ENCODE peak calls at places on chromosomes 1 and 21, in nine cellular contexts. One of them, this sample, is unnamed.

GRCh38 chr1:61865646-61866220 is 123.5 kb downstream of the PATJ start:
- DNase-seq in BJ: no peak
- DNase-seq in Panc1: no peak
- DNase-seq in IMR-90: no peak
- DNase-seq in right lobe of liver: no peak
- DNase-seq in brain microvascular endothelial cell: no peak
- DNase-seq in foreskin fibroblast: no peak
- DNase-seq in breast epithelium: no peak
- DNase-seq in fibroblast of mammary gland: no peak
- DNase-seq in this sample: no peak

GRCh38 chr1:220001095-220001501 is 45.2 kb downstream of the EPRS1 start:
- DNase-seq in BJ: no peak
- DNase-seq in Panc1: no peak
- DNase-seq in IMR-90: peak
- DNase-seq in right lobe of liver: no peak
- DNase-seq in brain microvascular endothelial cell: peak
- DNase-seq in foreskin fibroblast: no peak
- DNase-seq in breast epithelium: no peak
- DNase-seq in fibroblast of mammary gland: no peak
- DNase-seq in this sample: no peak

GRCh38 chr1:16175610-16176553 is 20.0 kb upstream of the EPHA2 start:
- DNase-seq in BJ: peak
- DNase-seq in Panc1: no peak
- DNase-seq in IMR-90: peak
- DNase-seq in right lobe of liver: peak
- DNase-seq in brain microvascular endothelial cell: peak
- DNase-seq in foreskin fibroblast: peak
- DNase-seq in breast epithelium: no peak
- DNase-seq in fibroblast of mammary gland: peak
- DNase-seq in this sample: peak

GRCh38 chr1:3814065-3814464 is 17.8 kb upstream of the LRRC47 start:
- DNase-seq in BJ: no peak
- DNase-seq in Panc1: no peak
- DNase-seq in IMR-90: no peak
- DNase-seq in right lobe of liver: no peak
- DNase-seq in brain microvascular endothelial cell: no peak
- DNase-seq in foreskin fibroblast: no peak
- DNase-seq in breast epithelium: no peak
- DNase-seq in fibroblast of mammary gland: no peak
- DNase-seq in this sample: no peak

GRCh38 chr1:40780678-40781613 is 2.6 kb upstream of the KCNQ4 start:
- DNase-seq in BJ: no peak
- DNase-seq in Panc1: no peak
- DNase-seq in IMR-90: peak
- DNase-seq in right lobe of liver: no peak
- DNase-seq in brain microvascular endothelial cell: no peak
- DNase-seq in foreskin fibroblast: no peak
- DNase-seq in breast epithelium: no peak
- DNase-seq in fibroblast of mammary gland: no peak
- DNase-seq in this sample: no peak

GRCh38 chr1:209220048-209220524 is 363.4 kb upstream of the CAMK1G start:
- DNase-seq in BJ: no peak
- DNase-seq in Panc1: no peak
- DNase-seq in IMR-90: no peak
- DNase-seq in right lobe of liver: no peak
- DNase-seq in brain microvascular endothelial cell: no peak
- DNase-seq in foreskin fibroblast: peak
- DNase-seq in breast epithelium: peak
- DNase-seq in fibroblast of mammary gland: no peak
- DNase-seq in this sample: no peak

GRCh38 chr1:172005856-172006255 is 164.6 kb downstream of the DNM3 start:
- DNase-seq in BJ: peak
- DNase-seq in Panc1: no peak
- DNase-seq in IMR-90: peak
- DNase-seq in right lobe of liver: no peak
- DNase-seq in brain microvascular endothelial cell: no peak
- DNase-seq in foreskin fibroblast: peak
- DNase-seq in breast epithelium: no peak
- DNase-seq in fibroblast of mammary gland: peak
- DNase-seq in this sample: peak

GRCh38 chr1:235549361-235550139 is 45.3 kb upstream of the B3GALNT2 start:
- DNase-seq in BJ: no peak
- DNase-seq in Panc1: no peak
- DNase-seq in IMR-90: no peak
- DNase-seq in right lobe of liver: no peak
- DNase-seq in brain microvascular endothelial cell: no peak
- DNase-seq in foreskin fibroblast: peak
- DNase-seq in breast epithelium: no peak
- DNase-seq in fibroblast of mammary gland: no peak
- DNase-seq in this sample: no peak

GRCh38 chr1:1779691-1780597 is 1.7 kb upstream of the NADK start:
- DNase-seq in BJ: no peak
- DNase-seq in Panc1: no peak
- DNase-seq in IMR-90: peak
- DNase-seq in right lobe of liver: peak
- DNase-seq in brain microvascular endothelial cell: no peak
- DNase-seq in foreskin fibroblast: peak
- DNase-seq in breast epithelium: peak
- DNase-seq in fibroblast of mammary gland: peak
- DNase-seq in this sample: peak

GRCh38 chr1:184051138-184051484 is 419 bp upstream of the TSEN15 start:
- DNase-seq in BJ: no peak
- DNase-seq in Panc1: no peak
- DNase-seq in IMR-90: no peak
- DNase-seq in right lobe of liver: no peak
- DNase-seq in brain microvascular endothelial cell: no peak
- DNase-seq in foreskin fibroblast: no peak
- DNase-seq in breast epithelium: no peak
- DNase-seq in fibroblast of mammary gland: no peak
- DNase-seq in this sample: no peak

GRCh38 chr1:210378721-210379120 is 50.0 kb downstream of the HHAT start:
- DNase-seq in BJ: no peak
- DNase-seq in Panc1: no peak
- DNase-seq in IMR-90: peak
- DNase-seq in right lobe of liver: no peak
- DNase-seq in brain microvascular endothelial cell: no peak
- DNase-seq in foreskin fibroblast: peak
- DNase-seq in breast epithelium: no peak
- DNase-seq in fibroblast of mammary gland: no peak
- DNase-seq in this sample: no peak

GRCh38 chr1:14128096-14128495 is 428.1 kb downstream of the PRDM2 start:
- DNase-seq in BJ: no peak
- DNase-seq in Panc1: no peak
- DNase-seq in IMR-90: no peak
- DNase-seq in right lobe of liver: no peak
- DNase-seq in brain microvascular endothelial cell: no peak
- DNase-seq in foreskin fibroblast: no peak
- DNase-seq in breast epithelium: no peak
- DNase-seq in fibroblast of mammary gland: no peak
- DNase-seq in this sample: no peak

GRCh38 chr1:65026235-65026634 is 59.9 kb upstream of the JAK1 start:
- DNase-seq in BJ: no peak
- DNase-seq in Panc1: no peak
- DNase-seq in IMR-90: no peak
- DNase-seq in right lobe of liver: no peak
- DNase-seq in brain microvascular endothelial cell: no peak
- DNase-seq in foreskin fibroblast: no peak
- DNase-seq in breast epithelium: no peak
- DNase-seq in fibroblast of mammary gland: peak
- DNase-seq in this sample: peak

GRCh38 chr21:36260030-36260787 is 59.8 kb upstream of the MORC3 start:
- DNase-seq in BJ: peak
- DNase-seq in Panc1: peak
- DNase-seq in IMR-90: peak
- DNase-seq in right lobe of liver: no peak
- DNase-seq in brain microvascular endothelial cell: peak
- DNase-seq in foreskin fibroblast: peak
- DNase-seq in breast epithelium: no peak
- DNase-seq in fibroblast of mammary gland: peak
- DNase-seq in this sample: peak

GRCh38 chr1:217471403-217471802 is 159.5 kb downstream of the GPATCH2 start:
- DNase-seq in BJ: no peak
- DNase-seq in Panc1: no peak
- DNase-seq in IMR-90: no peak
- DNase-seq in right lobe of liver: no peak
- DNase-seq in brain microvascular endothelial cell: no peak
- DNase-seq in foreskin fibroblast: no peak
- DNase-seq in breast epithelium: no peak
- DNase-seq in fibroblast of mammary gland: no peak
- DNase-seq in this sample: no peak
- TF ChIP-seq CTCF in BJ: no peak
- TF ChIP-seq CTCF in Panc1: no peak
- TF ChIP-seq CTCF in IMR-90: no peak
- TF ChIP-seq CTCF in right lobe of liver: no peak
- TF ChIP-seq CTCF in brain microvascular endothelial cell: no peak
- TF ChIP-seq CTCF in foreskin fibroblast: no peak
- TF ChIP-seq CTCF in breast epithelium: no peak
- TF ChIP-seq CTCF in fibroblast of mammary gland: no peak
- TF ChIP-seq CTCF in this sample: no peak

GRCh38 chr1:98044071-98044697 is 123.3 kb upstream of the DPYD start:
- DNase-seq in BJ: no peak
- DNase-seq in Panc1: no peak
- DNase-seq in IMR-90: no peak
- DNase-seq in right lobe of liver: no peak
- DNase-seq in brain microvascular endothelial cell: no peak
- DNase-seq in foreskin fibroblast: peak
- DNase-seq in breast epithelium: no peak
- DNase-seq in fibroblast of mammary gland: no peak
- DNase-seq in this sample: peak

GRCh38 chr1:98045211-98046030 is 124.6 kb upstream of the DPYD start:
- DNase-seq in BJ: no peak
- DNase-seq in Panc1: no peak
- DNase-seq in IMR-90: peak
- DNase-seq in right lobe of liver: peak
- DNase-seq in brain microvascular endothelial cell: peak
- DNase-seq in foreskin fibroblast: peak
- DNase-seq in breast epithelium: no peak
- DNase-seq in fibroblast of mammary gland: peak
- DNase-seq in this sample: peak

GRCh38 chr1:98048234-98048633 is 127.4 kb upstream of the DPYD start:
- DNase-seq in BJ: no peak
- DNase-seq in Panc1: no peak
- DNase-seq in IMR-90: peak
- DNase-seq in right lobe of liver: peak
- DNase-seq in brain microvascular endothelial cell: peak
- DNase-seq in foreskin fibroblast: peak
- DNase-seq in breast epithelium: peak
- DNase-seq in fibroblast of mammary gland: peak
- DNase-seq in this sample: peak

GRCh38 chr1:98044766-98045165 is 123.9 kb upstream of the DPYD start:
- DNase-seq in BJ: no peak
- DNase-seq in Panc1: no peak
- DNase-seq in IMR-90: no peak
- DNase-seq in right lobe of liver: peak
- DNase-seq in brain microvascular endothelial cell: no peak
- DNase-seq in foreskin fibroblast: peak
- DNase-seq in breast epithelium: no peak
- DNase-seq in fibroblast of mammary gland: no peak
- DNase-seq in this sample: no peak

GRCh38 chr1:98046031-98046641 is 125.3 kb upstream of the DPYD start:
- DNase-seq in BJ: no peak
- DNase-seq in Panc1: no peak
- DNase-seq in IMR-90: peak
- DNase-seq in right lobe of liver: peak
- DNase-seq in brain microvascular endothelial cell: peak
- DNase-seq in foreskin fibroblast: peak
- DNase-seq in breast epithelium: no peak
- DNase-seq in fibroblast of mammary gland: peak
- DNase-seq in this sample: peak
- H3K4me3 ChIP-seq in BJ: peak
- H3K4me3 ChIP-seq in Panc1: peak
- H3K4me3 ChIP-seq in IMR-90: peak
- H3K4me3 ChIP-seq in right lobe of liver: peak
- H3K4me3 ChIP-seq in brain microvascular endothelial cell: peak
- H3K4me3 ChIP-seq in foreskin fibroblast: peak
- H3K4me3 ChIP-seq in breast epithelium: peak
- H3K4me3 ChIP-seq in fibroblast of mammary gland: peak
- H3K4me3 ChIP-seq in this sample: peak

GRCh38 chr1:227560393-227560792 is 3.0 kb upstream of the ZNF678 start:
- DNase-seq in BJ: no peak
- DNase-seq in Panc1: no peak
- DNase-seq in IMR-90: no peak
- DNase-seq in right lobe of liver: no peak
- DNase-seq in brain microvascular endothelial cell: no peak
- DNase-seq in foreskin fibroblast: no peak
- DNase-seq in breast epithelium: no peak
- DNase-seq in fibroblast of mammary gland: no peak
- DNase-seq in this sample: no peak
- TF ChIP-seq CTCF in BJ: no peak
- TF ChIP-seq CTCF in Panc1: no peak
- TF ChIP-seq CTCF in IMR-90: no peak
- TF ChIP-seq CTCF in right lobe of liver: no peak
- TF ChIP-seq CTCF in brain microvascular endothelial cell: no peak
- TF ChIP-seq CTCF in foreskin fibroblast: no peak
- TF ChIP-seq CTCF in breast epithelium: no peak
- TF ChIP-seq CTCF in fibroblast of mammary gland: no peak
- TF ChIP-seq CTCF in this sample: no peak

GRCh38 chr1:54558434-54559030 is 10.5 kb downstream of the ACOT11 start:
- DNase-seq in BJ: no peak
- DNase-seq in Panc1: no peak
- DNase-seq in IMR-90: no peak
- DNase-seq in right lobe of liver: no peak
- DNase-seq in brain microvascular endothelial cell: no peak
- DNase-seq in foreskin fibroblast: no peak
- DNase-seq in breast epithelium: no peak
- DNase-seq in fibroblast of mammary gland: no peak
- DNase-seq in this sample: no peak

GRCh38 chr1:54557956-54558355 is 9.9 kb downstream of the ACOT11 start:
- DNase-seq in BJ: no peak
- DNase-seq in Panc1: no peak
- DNase-seq in IMR-90: peak
- DNase-seq in right lobe of liver: no peak
- DNase-seq in brain microvascular endothelial cell: no peak
- DNase-seq in foreskin fibroblast: no peak
- DNase-seq in breast epithelium: no peak
- DNase-seq in fibroblast of mammary gland: no peak
- DNase-seq in this sample: no peak

GRCh38 chr1:54553781-54554313 is 5.8 kb downstream of the ACOT11 start:
- DNase-seq in BJ: no peak
- DNase-seq in Panc1: no peak
- DNase-seq in IMR-90: no peak
- DNase-seq in right lobe of liver: no peak
- DNase-seq in brain microvascular endothelial cell: no peak
- DNase-seq in foreskin fibroblast: no peak
- DNase-seq in breast epithelium: no peak
- DNase-seq in fibroblast of mammary gland: no peak
- DNase-seq in this sample: no peak

GRCh38 chr1:54559111-54559548 is 11.1 kb downstream of the ACOT11 start:
- DNase-seq in BJ: no peak
- DNase-seq in Panc1: no peak
- DNase-seq in IMR-90: no peak
- DNase-seq in right lobe of liver: no peak
- DNase-seq in brain microvascular endothelial cell: no peak
- DNase-seq in foreskin fibroblast: no peak
- DNase-seq in breast epithelium: no peak
- DNase-seq in fibroblast of mammary gland: no peak
- DNase-seq in this sample: no peak

DNA sequence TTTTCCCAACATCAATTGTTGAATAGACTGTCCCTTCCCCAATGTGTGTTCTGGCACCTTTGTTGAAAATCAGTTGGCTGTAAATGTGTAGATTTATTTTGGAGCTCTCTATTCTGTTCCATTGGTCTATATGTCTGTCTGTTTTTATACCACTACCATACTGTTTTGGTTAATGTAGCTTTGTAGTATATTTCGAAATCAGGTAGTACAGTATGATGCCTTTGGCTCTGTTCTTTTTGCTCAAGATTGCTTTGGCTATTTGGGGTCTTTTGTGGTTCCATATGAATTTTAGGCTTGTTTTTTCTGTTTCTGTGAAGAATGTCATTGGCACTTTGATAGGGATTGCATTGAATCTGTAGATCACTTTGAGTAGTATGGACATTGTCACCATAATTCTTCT is 8.1 kb downstream of the ACOT11 start:
- DNase-seq in BJ: no peak
- DNase-seq in Panc1: no peak
- DNase-seq in IMR-90: no peak
- DNase-seq in right lobe of liver: no peak
- DNase-seq in brain microvascular endothelial cell: no peak
- DNase-seq in foreskin fibroblast: no peak
- DNase-seq in breast epithelium: no peak
- DNase-seq in fibroblast of mammary gland: no peak
- DNase-seq in this sample: no peak
- H3K4me3 ChIP-seq in BJ: no peak
- H3K4me3 ChIP-seq in Panc1: no peak
- H3K4me3 ChIP-seq in IMR-90: no peak
- H3K4me3 ChIP-seq in right lobe of liver: no peak
- H3K4me3 ChIP-seq in brain microvascular endothelial cell: no peak
- H3K4me3 ChIP-seq in foreskin fibroblast: no peak
- H3K4me3 ChIP-seq in breast epithelium: no peak
- H3K4me3 ChIP-seq in fibroblast of mammary gland: no peak
- H3K4me3 ChIP-seq in this sample: no peak

This sample was measured in cardiac fibroblast.